ENCODE peak calls at places on chromosome 12, in ten cellular contexts. One of them, this sample, is unnamed.

GRCh38 chr12:96907681-96908163 is 665 bp downstream of the NEDD1 start:
- DNase-seq in CD8-positive, alpha-beta T cell: no peak
- DNase-seq in heart right ventricle: peak
- DNase-seq in GM12892: no peak
- DNase-seq in adipocyte: peak
- DNase-seq in RPMI7951: peak
- DNase-seq in GM03348: peak
- DNase-seq in caudate nucleus: no peak
- DNase-seq in non-pigmented ciliary epithelial cell: no peak
- DNase-seq in stimulated activated CD8-positive, alpha-beta memory T cell treated with anti-CD3 and anti-CD28 coated beads, Interleukin-15, amount 100 ng/mL, for 24 hours: no peak
- DNase-seq in this sample: no peak

GRCh38 chr12:96234591-96235496 is 40.7 kb downstream of the ELK3 start:
- DNase-seq in non-pigmented ciliary epithelial cell: no peak
- DNase-seq in GM03348: no peak
- DNase-seq in heart right ventricle: no peak
- DNase-seq in CD8-positive, alpha-beta T cell: no peak
- DNase-seq in stimulated activated CD8-positive, alpha-beta memory T cell treated with anti-CD3 and anti-CD28 coated beads, Interleukin-15, amount 100 ng/mL, for 24 hours: no peak
- DNase-seq in GM12892: no peak
- DNase-seq in adipocyte: no peak
- DNase-seq in RPMI7951: no peak
- DNase-seq in caudate nucleus: no peak
- DNase-seq in this sample: no peak

GRCh38 chr12:53631721-53632120 is 5.5 kb upstream of the ATF7 start:
- DNase-seq in RPMI7951: no peak
- DNase-seq in heart right ventricle: no peak
- DNase-seq in stimulated activated CD8-positive, alpha-beta memory T cell treated with anti-CD3 and anti-CD28 coated beads, Interleukin-15, amount 100 ng/mL, for 24 hours: no peak
- DNase-seq in GM12892: no peak
- DNase-seq in adipocyte: no peak
- DNase-seq in caudate nucleus: no peak
- DNase-seq in GM03348: no peak
- DNase-seq in non-pigmented ciliary epithelial cell: no peak
- DNase-seq in CD8-positive, alpha-beta T cell: no peak
- DNase-seq in this sample: no peak

GRCh38 chr12:84562331-84562730 is 350.3 kb downstream of the SLC6A15 start:
- DNase-seq in stimulated activated CD8-positive, alpha-beta memory T cell treated with anti-CD3 and anti-CD28 coated beads, Interleukin-15, amount 100 ng/mL, for 24 hours: no peak
- DNase-seq in GM03348: no peak
- DNase-seq in heart right ventricle: no peak
- DNase-seq in CD8-positive, alpha-beta T cell: no peak
- DNase-seq in RPMI7951: no peak
- DNase-seq in caudate nucleus: no peak
- DNase-seq in non-pigmented ciliary epithelial cell: no peak
- DNase-seq in adipocyte: no peak
- DNase-seq in GM12892: no peak
- DNase-seq in this sample: no peak

GRCh38 chr12:81930037-81930436 is 170.9 kb upstream of the PPFIA2 start:
- DNase-seq in non-pigmented ciliary epithelial cell: no peak
- DNase-seq in GM12892: no peak
- DNase-seq in caudate nucleus: no peak
- DNase-seq in GM03348: no peak
- DNase-seq in heart right ventricle: no peak
- DNase-seq in adipocyte: no peak
- DNase-seq in RPMI7951: no peak
- DNase-seq in stimulated activated CD8-positive, alpha-beta memory T cell treated with anti-CD3 and anti-CD28 coated beads, Interleukin-15, amount 100 ng/mL, for 24 hours: no peak
- DNase-seq in CD8-positive, alpha-beta T cell: no peak
- DNase-seq in this sample: no peak

GRCh38 chr12:29742646-29743045 is 41.1 kb downstream of the TMTC1 start:
- DNase-seq in RPMI7951: no peak
- DNase-seq in CD8-positive, alpha-beta T cell: no peak
- DNase-seq in GM03348: no peak
- DNase-seq in heart right ventricle: no peak
- DNase-seq in adipocyte: no peak
- DNase-seq in caudate nucleus: no peak
- DNase-seq in non-pigmented ciliary epithelial cell: no peak
- DNase-seq in stimulated activated CD8-positive, alpha-beta memory T cell treated with anti-CD3 and anti-CD28 coated beads, Interleukin-15, amount 100 ng/mL, for 24 hours: no peak
- DNase-seq in GM12892: no peak
- DNase-seq in this sample: no peak

GRCh38 chr12:132365226-132365625 is 35.8 kb upstream of the GALNT9 start:
- DNase-seq in RPMI7951: no peak
- DNase-seq in adipocyte: no peak
- DNase-seq in non-pigmented ciliary epithelial cell: no peak
- DNase-seq in GM03348: no peak
- DNase-seq in heart right ventricle: no peak
- DNase-seq in stimulated activated CD8-positive, alpha-beta memory T cell treated with anti-CD3 and anti-CD28 coated beads, Interleukin-15, amount 100 ng/mL, for 24 hours: no peak
- DNase-seq in GM12892: no peak
- DNase-seq in CD8-positive, alpha-beta T cell: no peak
- DNase-seq in caudate nucleus: no peak
- DNase-seq in this sample: no peak

GRCh38 chr12:123532808-123533649 is 490 bp downstream of the RILPL1 start:
- DNase-seq in RPMI7951: peak
- DNase-seq in non-pigmented ciliary epithelial cell: no peak
- DNase-seq in CD8-positive, alpha-beta T cell: no peak
- DNase-seq in caudate nucleus: peak
- DNase-seq in adipocyte: peak
- DNase-seq in heart right ventricle: peak
- DNase-seq in GM12892: no peak
- DNase-seq in stimulated activated CD8-positive, alpha-beta memory T cell treated with anti-CD3 and anti-CD28 coated beads, Interleukin-15, amount 100 ng/mL, for 24 hours: no peak
- DNase-seq in GM03348: peak
- DNase-seq in this sample: no peak

GRCh38 chr12:71504471-71504852 is 64.9 kb downstream of the LGR5 start:
- DNase-seq in caudate nucleus: no peak
- DNase-seq in non-pigmented ciliary epithelial cell: no peak
- DNase-seq in adipocyte: no peak
- DNase-seq in heart right ventricle: peak
- DNase-seq in stimulated activated CD8-positive, alpha-beta memory T cell treated with anti-CD3 and anti-CD28 coated beads, Interleukin-15, amount 100 ng/mL, for 24 hours: no peak
- DNase-seq in RPMI7951: no peak
- DNase-seq in GM12892: no peak
- DNase-seq in GM03348: no peak
- DNase-seq in CD8-positive, alpha-beta T cell: no peak
- DNase-seq in this sample: no peak

GRCh38 chr12:103736572-103736971 is 104.5 kb downstream of the NT5DC3 start:
- DNase-seq in RPMI7951: no peak
- DNase-seq in non-pigmented ciliary epithelial cell: no peak
- DNase-seq in GM12892: no peak
- DNase-seq in CD8-positive, alpha-beta T cell: no peak
- DNase-seq in GM03348: no peak
- DNase-seq in caudate nucleus: no peak
- DNase-seq in heart right ventricle: no peak
- DNase-seq in stimulated activated CD8-positive, alpha-beta memory T cell treated with anti-CD3 and anti-CD28 coated beads, Interleukin-15, amount 100 ng/mL, for 24 hours: no peak
- DNase-seq in adipocyte: no peak
- DNase-seq in this sample: no peak

GRCh38 chr12:45762185-45763110 is 32.9 kb downstream of the ARID2 start:
- DNase-seq in caudate nucleus: no peak
- DNase-seq in RPMI7951: peak
- DNase-seq in heart right ventricle: no peak
- DNase-seq in CD8-positive, alpha-beta T cell: no peak
- DNase-seq in GM03348: peak
- DNase-seq in stimulated activated CD8-positive, alpha-beta memory T cell treated with anti-CD3 and anti-CD28 coated beads, Interleukin-15, amount 100 ng/mL, for 24 hours: no peak
- DNase-seq in GM12892: no peak
- DNase-seq in adipocyte: peak
- DNase-seq in non-pigmented ciliary epithelial cell: peak
- DNase-seq in this sample: peak

GRCh38 chr12:25121916-25122315 is 73.0 kb downstream of the DNAI7 start:
- DNase-seq in GM03348: no peak
- DNase-seq in GM12892: no peak
- DNase-seq in RPMI7951: no peak
- DNase-seq in stimulated activated CD8-positive, alpha-beta memory T cell treated with anti-CD3 and anti-CD28 coated beads, Interleukin-15, amount 100 ng/mL, for 24 hours: no peak
- DNase-seq in non-pigmented ciliary epithelial cell: peak
- DNase-seq in adipocyte: peak
- DNase-seq in caudate nucleus: no peak
- DNase-seq in CD8-positive, alpha-beta T cell: no peak
- DNase-seq in heart right ventricle: no peak
- DNase-seq in this sample: no peak

GRCh38 chr12:73547421-73547820 is 990.2 kb upstream of the ATXN7L3B start:
- DNase-seq in caudate nucleus: no peak
- DNase-seq in GM03348: no peak
- DNase-seq in GM12892: no peak
- DNase-seq in heart right ventricle: no peak
- DNase-seq in CD8-positive, alpha-beta T cell: no peak
- DNase-seq in non-pigmented ciliary epithelial cell: no peak
- DNase-seq in adipocyte: peak
- DNase-seq in stimulated activated CD8-positive, alpha-beta memory T cell treated with anti-CD3 and anti-CD28 coated beads, Interleukin-15, amount 100 ng/mL, for 24 hours: no peak
- DNase-seq in RPMI7951: no peak
- DNase-seq in this sample: no peak

GRCh38 chr12:9625019-9625418 is 17.3 kb upstream of the KLRB1 start:
- DNase-seq in GM12892: no peak
- DNase-seq in non-pigmented ciliary epithelial cell: no peak
- DNase-seq in caudate nucleus: no peak
- DNase-seq in RPMI7951: no peak
- DNase-seq in stimulated activated CD8-positive, alpha-beta memory T cell treated with anti-CD3 and anti-CD28 coated beads, Interleukin-15, amount 100 ng/mL, for 24 hours: no peak
- DNase-seq in CD8-positive, alpha-beta T cell: no peak
- DNase-seq in GM03348: no peak
- DNase-seq in adipocyte: no peak
- DNase-seq in heart right ventricle: no peak
- DNase-seq in this sample: no peak

GRCh38 chr12:11949738-11950403 is 120.9 kb upstream of the BCL2L14 start:
- DNase-seq in stimulated activated CD8-positive, alpha-beta memory T cell treated with anti-CD3 and anti-CD28 coated beads, Interleukin-15, amount 100 ng/mL, for 24 hours: no peak
- DNase-seq in caudate nucleus: no peak
- DNase-seq in GM03348: no peak
- DNase-seq in GM12892: no peak
- DNase-seq in non-pigmented ciliary epithelial cell: no peak
- DNase-seq in CD8-positive, alpha-beta T cell: no peak
- DNase-seq in heart right ventricle: no peak
- DNase-seq in RPMI7951: no peak
- DNase-seq in adipocyte: no peak
- DNase-seq in this sample: no peak

GRCh38 chr12:46388427-46388992 is 15.9 kb upstream of the SLC38A2 start:
- DNase-seq in caudate nucleus: no peak
- DNase-seq in heart right ventricle: no peak
- DNase-seq in GM12892: no peak
- DNase-seq in GM03348: peak
- DNase-seq in CD8-positive, alpha-beta T cell: no peak
- DNase-seq in RPMI7951: peak
- DNase-seq in non-pigmented ciliary epithelial cell: peak
- DNase-seq in stimulated activated CD8-positive, alpha-beta memory T cell treated with anti-CD3 and anti-CD28 coated beads, Interleukin-15, amount 100 ng/mL, for 24 hours: no peak
- DNase-seq in adipocyte: peak
- DNase-seq in this sample: no peak

GRCh38 chr12:10672231-10672868 is 1.5 kb downstream of the STYK1 start:
- DNase-seq in GM12892: no peak
- DNase-seq in RPMI7951: no peak
- DNase-seq in heart right ventricle: no peak
- DNase-seq in GM03348: no peak
- DNase-seq in non-pigmented ciliary epithelial cell: no peak
- DNase-seq in adipocyte: no peak
- DNase-seq in CD8-positive, alpha-beta T cell: peak
- DNase-seq in caudate nucleus: no peak
- DNase-seq in stimulated activated CD8-positive, alpha-beta memory T cell treated with anti-CD3 and anti-CD28 coated beads, Interleukin-15, amount 100 ng/mL, for 24 hours: no peak
- DNase-seq in this sample: no peak

GRCh38 chr12:65306603-65307501 is 28.4 kb downstream of the MSRB3 start:
- DNase-seq in stimulated activated CD8-positive, alpha-beta memory T cell treated with anti-CD3 and anti-CD28 coated beads, Interleukin-15, amount 100 ng/mL, for 24 hours: no peak
- DNase-seq in GM12892: no peak
- DNase-seq in adipocyte: peak
- DNase-seq in caudate nucleus: no peak
- DNase-seq in non-pigmented ciliary epithelial cell: no peak
- DNase-seq in CD8-positive, alpha-beta T cell: no peak
- DNase-seq in GM03348: peak
- DNase-seq in heart right ventricle: peak
- DNase-seq in RPMI7951: peak
- DNase-seq in this sample: peak

GRCh38 chr12:130874696-130875095 is 2.8 kb downstream of the RAN start:
- DNase-seq in GM12892: no peak
- DNase-seq in RPMI7951: no peak
- DNase-seq in stimulated activated CD8-positive, alpha-beta memory T cell treated with anti-CD3 and anti-CD28 coated beads, Interleukin-15, amount 100 ng/mL, for 24 hours: no peak
- DNase-seq in CD8-positive, alpha-beta T cell: no peak
- DNase-seq in heart right ventricle: no peak
- DNase-seq in caudate nucleus: no peak
- DNase-seq in adipocyte: no peak
- DNase-seq in GM03348: no peak
- DNase-seq in non-pigmented ciliary epithelial cell: no peak
- DNase-seq in this sample: no peak

GRCh38 chr12:124509676-124510300 is 57.6 kb downstream of the NCOR2 start:
- DNase-seq in GM03348: peak
- DNase-seq in adipocyte: peak
- DNase-seq in non-pigmented ciliary epithelial cell: no peak
- DNase-seq in stimulated activated CD8-positive, alpha-beta memory T cell treated with anti-CD3 and anti-CD28 coated beads, Interleukin-15, amount 100 ng/mL, for 24 hours: no peak
- DNase-seq in CD8-positive, alpha-beta T cell: no peak
- DNase-seq in RPMI7951: no peak
- DNase-seq in caudate nucleus: peak
- DNase-seq in GM12892: no peak
- DNase-seq in heart right ventricle: no peak
- DNase-seq in this sample: no peak

GRCh38 chr12:68613209-68613904 is 2.7 kb downstream of the RAP1B start:
- DNase-seq in GM12892: no peak
- DNase-seq in GM03348: no peak
- DNase-seq in heart right ventricle: no peak
- DNase-seq in stimulated activated CD8-positive, alpha-beta memory T cell treated with anti-CD3 and anti-CD28 coated beads, Interleukin-15, amount 100 ng/mL, for 24 hours: no peak
- DNase-seq in adipocyte: no peak
- DNase-seq in caudate nucleus: no peak
- DNase-seq in non-pigmented ciliary epithelial cell: no peak
- DNase-seq in CD8-positive, alpha-beta T cell: no peak
- DNase-seq in RPMI7951: no peak
- DNase-seq in this sample: no peak

GRCh38 chr12:88309546-88309945 is 167.4 kb downstream of the TMTC3 start:
- DNase-seq in GM03348: no peak
- DNase-seq in heart right ventricle: no peak
- DNase-seq in adipocyte: peak
- DNase-seq in non-pigmented ciliary epithelial cell: no peak
- DNase-seq in GM12892: no peak
- DNase-seq in CD8-positive, alpha-beta T cell: no peak
- DNase-seq in RPMI7951: peak
- DNase-seq in stimulated activated CD8-positive, alpha-beta memory T cell treated with anti-CD3 and anti-CD28 coated beads, Interleukin-15, amount 100 ng/mL, for 24 hours: no peak
- DNase-seq in caudate nucleus: no peak
- DNase-seq in this sample: peak

GRCh38 chr12:110885152-110885840 is 35.1 kb downstream of the MYL2 start:
- DNase-seq in non-pigmented ciliary epithelial cell: no peak
- DNase-seq in heart right ventricle: no peak
- DNase-seq in RPMI7951: no peak
- DNase-seq in stimulated activated CD8-positive, alpha-beta memory T cell treated with anti-CD3 and anti-CD28 coated beads, Interleukin-15, amount 100 ng/mL, for 24 hours: no peak
- DNase-seq in CD8-positive, alpha-beta T cell: no peak
- DNase-seq in GM03348: no peak
- DNase-seq in caudate nucleus: no peak
- DNase-seq in adipocyte: no peak
- DNase-seq in GM12892: no peak
- DNase-seq in this sample: no peak

GRCh38 chr12:66217342-66217929 is 28.4 kb downstream of the IRAK3 start:
- DNase-seq in GM12892: no peak
- DNase-seq in non-pigmented ciliary epithelial cell: no peak
- DNase-seq in adipocyte: no peak
- DNase-seq in CD8-positive, alpha-beta T cell: no peak
- DNase-seq in GM03348: no peak
- DNase-seq in heart right ventricle: no peak
- DNase-seq in RPMI7951: no peak
- DNase-seq in stimulated activated CD8-positive, alpha-beta memory T cell treated with anti-CD3 and anti-CD28 coated beads, Interleukin-15, amount 100 ng/mL, for 24 hours: no peak
- DNase-seq in caudate nucleus: no peak
- DNase-seq in this sample: no peak

GRCh38 chr12:100141666-100141997 is 1.0 kb downstream of the BLTP3B start:
- DNase-seq in CD8-positive, alpha-beta T cell: no peak
- DNase-seq in RPMI7951: peak
- DNase-seq in non-pigmented ciliary epithelial cell: peak
- DNase-seq in GM12892: no peak
- DNase-seq in GM03348: peak
- DNase-seq in caudate nucleus: no peak
- DNase-seq in stimulated activated CD8-positive, alpha-beta memory T cell treated with anti-CD3 and anti-CD28 coated beads, Interleukin-15, amount 100 ng/mL, for 24 hours: no peak
- DNase-seq in adipocyte: peak
- DNase-seq in heart right ventricle: peak
- DNase-seq in this sample: no peak

GRCh38 chr12:4107436-4107878 is 166.1 kb upstream of the CCND2 start:
- DNase-seq in stimulated activated CD8-positive, alpha-beta memory T cell treated with anti-CD3 and anti-CD28 coated beads, Interleukin-15, amount 100 ng/mL, for 24 hours: no peak
- DNase-seq in adipocyte: peak
- DNase-seq in RPMI7951: peak
- DNase-seq in caudate nucleus: no peak
- DNase-seq in non-pigmented ciliary epithelial cell: no peak
- DNase-seq in GM12892: peak
- DNase-seq in heart right ventricle: peak
- DNase-seq in CD8-positive, alpha-beta T cell: peak
- DNase-seq in GM03348: peak
- DNase-seq in this sample: peak

This sample was measured in pulmonary artery endothelial cell.